ENCODE peak calls at places on chromosomes 4 and X, in six cellular contexts. A is CD4-positive, alpha-beta memory T cell; K is effector memory CD4-positive, alpha-beta T cell; B is GM23248; D is HAP-1; H is pancreas. S is an unnamed sample. For H3K36me3, the result is how much of the 10 kb centered on the place peaks cover.

GRCh38 chrX:122582280-122582679 is 601.8 kb upstream of the GRIA3 start:
- DNase-seq in A (no peak), D (no peak), H (no peak), B (peak), K (no peak), S (no peak)

GRCh38 chrX:67564475-67564874 is 20.7 kb downstream of the AR start:
- DNase-seq in K (no peak), H (no peak), D (no peak), A (no peak), B (no peak), S (no peak)

GRCh38 chrX:39309018-39309620 is 507.9 kb downstream of the MID1IP1 start:
- DNase-seq in A (peak), H (no peak), K (peak), B (peak), D (no peak), S (no peak)

GRCh38 chrX:18424482-18425198 is 768 bp upstream of the CDKL5 start:
- DNase-seq in B (peak), A (peak), H (peak), D (peak), K (no peak), S (no peak)

GRCh38 chr4:185318679-185319078 is 77.0 kb downstream of the LRP2BP start:
- DNase-seq in D (peak), B (no peak), A (no peak), H (no peak), K (no peak), S (peak)

GRCh38 chrX:138917781-138918180 is 206.3 kb upstream of the FGF13 start:
- DNase-seq in K (no peak), B (peak), H (no peak), A (no peak), D (no peak), S (no peak)

GRCh38 chrX:16771483-16772398 is 14.5 kb upstream of the TXLNG start:
- DNase-seq in A (no peak), K (no peak), H (no peak), B (peak), D (peak), S (peak)

GRCh38 chr4:10529256-10529890 is 72.1 kb upstream of the ZNF518B start:
- DNase-seq in B (peak), H (no peak), A (no peak), K (no peak), D (no peak), S (no peak)

GRCh38 chrX:3743821-3744439 is 30.5 kb upstream of the PRKX start:
- DNase-seq in D (no peak), H (no peak), B (no peak), A (peak), K (peak), S (no peak)

GRCh38 chr4:64713256-64713840 is 304.1 kb upstream of the TECRL start:
- DNase-seq in D (peak), K (no peak), B (peak), H (no peak), A (no peak), S (no peak)

GRCh38 chr4:76622717-76623116 is 187.7 kb downstream of the SHROOM3 start:
- DNase-seq in D (no peak), B (no peak), A (no peak), K (no peak), H (no peak), S (no peak)

GRCh38 chr4:7192252-7193039 is at the start of gene SORCS2:
- DNase-seq in D (peak), A (peak), B (peak), H (peak), K (no peak), S (peak)

GRCh38 chr4:118762146-118762545 is 73.8 kb downstream of the SEC24D start:
- DNase-seq in B (no peak), D (no peak), K (no peak), A (no peak), H (no peak), S (no peak)

GRCh38 chr4:145155268-145155870 is 25.0 kb downstream of the OTUD4 start:
- DNase-seq in B (no peak), D (no peak), H (no peak), K (no peak), A (no peak), S (no peak)

GRCh38 chr4:145153904-145154298 is 26.5 kb downstream of the OTUD4 start:
- DNase-seq in B (no peak), H (no peak), K (no peak), A (no peak), D (no peak), S (no peak)

GRCh38 chr4:145154573-145154972 is 25.8 kb downstream of the OTUD4 start:
- DNase-seq in D (no peak), A (no peak), B (peak), K (no peak), H (no peak), S (peak)

GRCh38 chr4:145148980-145149379 is 31.4 kb downstream of the OTUD4 start:
- DNase-seq in B (no peak), H (no peak), A (no peak), K (no peak), D (no peak), S (no peak)

DNA sequence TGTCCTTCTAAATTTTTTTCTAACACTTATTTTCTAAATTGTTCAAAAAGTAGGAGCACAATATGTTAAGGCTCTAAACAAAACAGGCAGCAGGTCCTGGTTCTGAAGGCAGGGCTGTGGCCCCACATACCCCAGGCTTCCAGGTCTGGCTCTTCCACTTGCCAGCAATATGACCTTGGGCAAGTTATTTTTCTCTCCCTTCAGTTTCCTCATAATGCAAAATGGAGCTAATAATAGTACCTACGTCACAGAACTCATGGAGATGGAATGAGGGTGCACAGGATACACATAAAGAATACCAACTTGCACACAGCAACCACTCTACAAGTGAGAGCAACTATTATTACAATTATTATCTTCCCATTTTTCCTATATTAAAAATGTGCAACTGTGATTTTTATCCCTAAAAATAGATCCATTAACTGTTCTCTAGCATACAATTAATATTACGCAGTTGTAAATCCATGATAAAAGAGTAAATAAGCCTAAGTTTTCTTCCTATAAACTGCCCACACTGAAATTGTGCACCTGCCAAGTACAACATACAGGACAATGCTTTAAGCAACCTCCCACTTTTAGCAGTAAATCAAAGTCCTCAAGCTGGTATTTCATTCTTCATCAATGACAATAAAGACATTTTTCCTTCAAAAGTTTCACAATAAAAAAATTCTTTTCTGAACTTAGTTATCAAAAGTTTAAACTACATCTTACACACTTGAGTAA is 27.0 kb downstream of the OTUD4 start:
- DNase-seq in B (no peak), D (no peak), K (no peak), A (no peak), H (no peak), S (no peak)
- H3K36me3 ChIP-seq in B (under half), D (half or more), K (half or more), A (under half), H (under half), S (half or more)

DNA sequence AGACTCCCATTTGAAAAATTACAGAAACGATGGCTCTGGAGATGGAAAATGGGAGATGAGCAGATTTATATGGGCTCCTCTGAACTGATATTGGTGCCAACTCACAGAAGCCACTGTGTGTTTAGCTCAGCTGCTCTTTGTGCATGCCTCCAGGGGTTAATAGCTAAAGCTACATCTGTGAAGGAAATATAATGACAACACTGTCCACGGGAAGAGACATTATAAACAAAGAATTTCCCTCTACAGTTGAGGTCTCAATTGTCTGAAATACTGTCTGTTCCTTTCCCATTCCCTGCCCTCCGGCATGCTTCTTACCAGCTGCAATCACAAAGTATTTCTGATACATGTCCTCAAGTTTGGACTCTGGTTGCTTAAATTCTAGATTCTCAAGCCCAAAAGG is 40.4 kb downstream of the PPA2 start:
- DNase-seq in B (no peak), K (no peak), D (no peak), A (no peak), H (no peak), S (no peak)
- H3K36me3 ChIP-seq in B (under half), K (under half), D (under half), A (under half), H (under half), S (half or more)

GRCh38 chr4:38939150-38939549 is 71.5 kb downstream of the FAM114A1 start:
- DNase-seq in A (no peak), D (no peak), B (no peak), K (no peak), H (no peak), S (no peak)
- H3K36me3 ChIP-seq in A (under half), D (under half), B (half or more), K (under half), H (under half), S (under half)

GRCh38 chr4:87481342-87481741 is 47.8 kb downstream of the SPARCL1 start:
- DNase-seq in H (no peak), A (no peak), D (no peak), B (no peak), K (no peak), S (no peak)
- H3K36me3 ChIP-seq in H (under half), A (under half), D (under half), B (under half), K (under half), S (under half)

DNA sequence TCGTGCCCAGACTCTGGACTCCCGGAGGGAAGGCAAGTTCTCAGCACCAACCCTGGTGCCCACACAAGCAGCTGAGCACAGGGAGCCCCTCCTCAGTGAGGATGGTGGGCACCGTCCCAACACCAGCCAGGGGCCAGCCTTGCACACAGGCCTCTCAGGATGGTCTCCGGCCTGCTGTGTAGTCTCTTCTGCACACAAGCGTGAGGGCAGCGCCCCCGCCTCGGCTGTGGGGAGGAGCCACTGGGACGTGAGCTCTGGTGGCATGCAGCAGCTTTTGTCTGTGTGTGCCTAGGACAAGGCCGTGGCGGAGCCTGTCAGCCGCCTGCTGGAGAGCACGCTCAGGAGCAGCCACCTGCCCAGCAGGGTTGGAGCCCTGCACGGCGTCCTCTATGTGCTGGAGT is 16.1 kb upstream of the MSANTD1 start:
- DNase-seq in A (no peak), B (no peak), K (no peak), D (no peak), H (no peak), S (no peak)
- H3K36me3 ChIP-seq in A (under half), B (under half), K (half or more), D (under half), H (under half), S (half or more)

GRCh38 chr4:39476181-39476873 is 17.5 kb downstream of the LIAS start:
- DNase-seq in A (no peak), H (no peak), D (no peak), K (no peak), B (peak), S (no peak)
- H3K36me3 ChIP-seq in A (under half), H (under half), D (under half), K (under half), B (under half), S (under half)

DNA sequence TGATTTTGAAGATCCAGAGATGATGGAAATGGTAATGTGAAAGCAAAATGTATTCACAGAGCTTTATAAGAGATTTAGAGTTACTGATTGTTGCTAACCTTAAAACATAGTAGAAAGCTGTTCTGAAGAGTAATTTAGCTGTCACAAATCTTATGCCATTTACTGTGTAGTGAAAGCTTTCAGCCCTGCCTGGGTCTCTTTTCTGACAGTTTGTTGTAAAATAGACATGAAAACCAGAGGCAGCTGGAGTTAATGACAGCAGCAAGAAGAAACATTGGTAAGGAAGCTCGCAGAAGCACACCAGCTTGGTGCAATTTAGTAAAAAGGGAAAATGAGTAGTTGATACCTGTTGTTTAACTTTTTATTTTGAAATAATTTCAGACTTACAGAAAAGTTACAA is 21.1 kb downstream of the POLR2B start:
- DNase-seq in K (no peak), H (no peak), D (no peak), A (no peak), B (no peak), S (no peak)
- H3K36me3 ChIP-seq in K (half or more), H (under half), D (half or more), A (half or more), B (under half), S (half or more)

GRCh38 chr4:153362184-153362583 is 17.7 kb downstream of the MND1 start:
- DNase-seq in H (no peak), K (no peak), B (no peak), A (no peak), D (no peak), S (no peak)
- H3K36me3 ChIP-seq in H (under half), K (under half), B (under half), A (under half), D (under half), S (under half)

GRCh38 chrX:37876716-37877115 is 29.3 kb upstream of the DYNLT3 start:
- DNase-seq in H (no peak), A (no peak), K (no peak), B (no peak), D (no peak), S (no peak)

GRCh38 chrX:37883196-37883595 is 35.8 kb upstream of the DYNLT3 start:
- DNase-seq in A (no peak), D (no peak), H (no peak), K (no peak), B (no peak), S (no peak)

GRCh38 chrX:37879692-37880091 is 32.3 kb upstream of the DYNLT3 start:
- DNase-seq in B (no peak), A (no peak), K (no peak), D (no peak), H (no peak), S (no peak)
- H3K36me3 ChIP-seq in B (under half), A (under half), K (under half), D (under half), H (under half), S (under half)

GRCh38 chr4:186621959-186622553 is 66.7 kb upstream of the MTNR1A start:
- DNase-seq in D (no peak), K (no peak), A (no peak), B (peak), H (no peak), S (no peak)

GRCh38 chr4:186623546-186623945 is 68.2 kb upstream of the MTNR1A start:
- DNase-seq in K (no peak), H (no peak), B (peak), D (no peak), A (no peak), S (no peak)

GRCh38 chr4:186622788-186623464 is 67.6 kb upstream of the MTNR1A start:
- DNase-seq in D (no peak), H (no peak), K (no peak), B (peak), A (no peak), S (no peak)

GRCh38 chr4:186617921-186618320 is 62.6 kb upstream of the MTNR1A start:
- DNase-seq in D (no peak), B (peak), K (no peak), H (no peak), A (no peak), S (no peak)
- H3K36me3 ChIP-seq in D (under half), B (half or more), K (under half), H (under half), A (under half), S (half or more)